ENCODE peak calls at places on chromosomes 5 and 9, in nine cellular contexts. One of them, this sample, is unnamed.

GRCh38 chr9:127523312-127523851 is 72.1 kb downstream of the LRSAM1 start:
- DNase-seq in left colon: no peak
- DNase-seq in BJ: no peak
- DNase-seq in astrocyte: no peak
- DNase-seq in bronchial epithelial cell: peak; percentile 46
- DNase-seq in GM23248: peak; percentile 49
- DNase-seq in amygdala: no peak
- DNase-seq in H9: no peak
- DNase-seq in activated CD4-positive, alpha-beta T cell treated with anti-CD3 and anti-CD28 coated beads, Interleukin-2, amount 50 U/mL, for 1 hour: no peak
- DNase-seq in this sample: no peak

GRCh38 chr9:70561111-70561510 is 146.7 kb upstream of the KLF9 start:
- DNase-seq in left colon: no peak
- DNase-seq in BJ: no peak
- DNase-seq in astrocyte: no peak
- DNase-seq in bronchial epithelial cell: no peak
- DNase-seq in GM23248: no peak
- DNase-seq in amygdala: no peak
- DNase-seq in H9: no peak
- DNase-seq in activated CD4-positive, alpha-beta T cell treated with anti-CD3 and anti-CD28 coated beads, Interleukin-2, amount 50 U/mL, for 1 hour: no peak
- DNase-seq in this sample: no peak

GRCh38 chr5:141742866-141743651 is 61.0 kb upstream of the ARAP3 start:
- DNase-seq in left colon: no peak
- DNase-seq in BJ: no peak
- DNase-seq in astrocyte: peak; percentile 18
- DNase-seq in bronchial epithelial cell: peak; percentile 27
- DNase-seq in GM23248: peak; percentile 60
- DNase-seq in amygdala: no peak
- DNase-seq in H9: peak; percentile 79
- DNase-seq in activated CD4-positive, alpha-beta T cell treated with anti-CD3 and anti-CD28 coated beads, Interleukin-2, amount 50 U/mL, for 1 hour: no peak
- DNase-seq in this sample: peak; percentile 82

GRCh38 chr9:82600536-82601271 is 462.2 kb downstream of the RASEF start:
- DNase-seq in left colon: no peak
- DNase-seq in BJ: no peak
- DNase-seq in astrocyte: no peak
- DNase-seq in bronchial epithelial cell: no peak
- DNase-seq in GM23248: no peak
- DNase-seq in amygdala: no peak
- DNase-seq in H9: no peak
- DNase-seq in activated CD4-positive, alpha-beta T cell treated with anti-CD3 and anti-CD28 coated beads, Interleukin-2, amount 50 U/mL, for 1 hour: no peak
- DNase-seq in this sample: no peak

GRCh38 chr5:1386274-1386717 is 41.4 kb upstream of the CLPTM1L start:
- DNase-seq in left colon: peak; percentile 55
- DNase-seq in BJ: no peak
- DNase-seq in astrocyte: peak; percentile 8
- DNase-seq in bronchial epithelial cell: peak; percentile 3
- DNase-seq in GM23248: peak; percentile 60
- DNase-seq in amygdala: no peak
- DNase-seq in H9: peak; percentile 69
- DNase-seq in activated CD4-positive, alpha-beta T cell treated with anti-CD3 and anti-CD28 coated beads, Interleukin-2, amount 50 U/mL, for 1 hour: peak; percentile 76
- DNase-seq in this sample: peak; percentile 88

GRCh38 chr5:31186672-31187267 is 6.7 kb upstream of the CDH6 start:
- DNase-seq in left colon: no peak
- DNase-seq in BJ: no peak
- DNase-seq in astrocyte: no peak
- DNase-seq in bronchial epithelial cell: peak; percentile 54
- DNase-seq in GM23248: peak; percentile 61
- DNase-seq in amygdala: no peak
- DNase-seq in H9: no peak
- DNase-seq in activated CD4-positive, alpha-beta T cell treated with anti-CD3 and anti-CD28 coated beads, Interleukin-2, amount 50 U/mL, for 1 hour: no peak
- DNase-seq in this sample: no peak

GRCh38 chr5:148979104-148979723 is 83.6 kb downstream of the SH3TC2 start:
- DNase-seq in left colon: peak; percentile 40
- DNase-seq in BJ: no peak
- DNase-seq in astrocyte: no peak
- DNase-seq in bronchial epithelial cell: peak; percentile 88
- DNase-seq in GM23248: peak; percentile 42
- DNase-seq in amygdala: no peak
- DNase-seq in H9: no peak
- DNase-seq in activated CD4-positive, alpha-beta T cell treated with anti-CD3 and anti-CD28 coated beads, Interleukin-2, amount 50 U/mL, for 1 hour: no peak
- DNase-seq in this sample: no peak

GRCh38 chr9:21434202-21435014 is 5.8 kb upstream of the IFNA1 start:
- DNase-seq in left colon: no peak
- DNase-seq in BJ: no peak
- DNase-seq in astrocyte: peak; percentile 49
- DNase-seq in bronchial epithelial cell: peak; percentile 70
- DNase-seq in GM23248: peak; percentile 93
- DNase-seq in amygdala: peak; percentile 4
- DNase-seq in H9: no peak
- DNase-seq in activated CD4-positive, alpha-beta T cell treated with anti-CD3 and anti-CD28 coated beads, Interleukin-2, amount 50 U/mL, for 1 hour: peak; percentile 33
- DNase-seq in this sample: peak; percentile 25

GRCh38 chr5:81232449-81233079 is 558 bp upstream of the CKMT2 start:
- DNase-seq in left colon: peak; percentile 37
- DNase-seq in BJ: peak; percentile 4
- DNase-seq in astrocyte: no peak
- DNase-seq in bronchial epithelial cell: no peak
- DNase-seq in GM23248: peak; percentile 10
- DNase-seq in amygdala: no peak
- DNase-seq in H9: peak; percentile 38
- DNase-seq in activated CD4-positive, alpha-beta T cell treated with anti-CD3 and anti-CD28 coated beads, Interleukin-2, amount 50 U/mL, for 1 hour: no peak
- DNase-seq in this sample: no peak

GRCh38 chr9:130478731-130479575 is 34.2 kb downstream of the ASS1 start:
- DNase-seq in left colon: no peak
- DNase-seq in BJ: no peak
- DNase-seq in astrocyte: no peak
- DNase-seq in bronchial epithelial cell: no peak
- DNase-seq in GM23248: no peak
- DNase-seq in amygdala: no peak
- DNase-seq in H9: no peak
- DNase-seq in activated CD4-positive, alpha-beta T cell treated with anti-CD3 and anti-CD28 coated beads, Interleukin-2, amount 50 U/mL, for 1 hour: no peak
- DNase-seq in this sample: no peak

GRCh38 chr9:110432253-110432652 is 94.6 kb upstream of the TXNDC8 start:
- DNase-seq in left colon: no peak
- DNase-seq in BJ: no peak
- DNase-seq in astrocyte: peak; percentile 70
- DNase-seq in bronchial epithelial cell: no peak
- DNase-seq in GM23248: peak; percentile 89
- DNase-seq in amygdala: no peak
- DNase-seq in H9: no peak
- DNase-seq in activated CD4-positive, alpha-beta T cell treated with anti-CD3 and anti-CD28 coated beads, Interleukin-2, amount 50 U/mL, for 1 hour: no peak
- DNase-seq in this sample: no peak

GRCh38 chr5:151078490-151079262 is 2.2 kb downstream of the TNIP1 start:
- DNase-seq in left colon: no peak
- DNase-seq in BJ: no peak
- DNase-seq in astrocyte: no peak
- DNase-seq in bronchial epithelial cell: no peak
- DNase-seq in GM23248: no peak
- DNase-seq in amygdala: no peak
- DNase-seq in H9: no peak
- DNase-seq in activated CD4-positive, alpha-beta T cell treated with anti-CD3 and anti-CD28 coated beads, Interleukin-2, amount 50 U/mL, for 1 hour: peak; percentile 58
- DNase-seq in this sample: peak; percentile 56

GRCh38 chr5:71719092-71719964 is at the start of gene CARTPT:
- DNase-seq in left colon: no peak
- DNase-seq in BJ: no peak
- DNase-seq in astrocyte: peak; percentile 3
- DNase-seq in bronchial epithelial cell: no peak
- DNase-seq in GM23248: peak; percentile 30
- DNase-seq in amygdala: no peak
- DNase-seq in H9: peak; percentile 79
- DNase-seq in activated CD4-positive, alpha-beta T cell treated with anti-CD3 and anti-CD28 coated beads, Interleukin-2, amount 50 U/mL, for 1 hour: no peak
- DNase-seq in this sample: no peak

GRCh38 chr9:14066815-14067214 is 247.1 kb downstream of the NFIB start:
- DNase-seq in left colon: no peak
- DNase-seq in BJ: no peak
- DNase-seq in astrocyte: no peak
- DNase-seq in bronchial epithelial cell: peak; percentile 55
- DNase-seq in GM23248: no peak
- DNase-seq in amygdala: no peak
- DNase-seq in H9: no peak
- DNase-seq in activated CD4-positive, alpha-beta T cell treated with anti-CD3 and anti-CD28 coated beads, Interleukin-2, amount 50 U/mL, for 1 hour: no peak
- DNase-seq in this sample: no peak

GRCh38 chr5:180467028-180467427 is 27.2 kb upstream of the CNOT6 start:
- DNase-seq in left colon: peak; percentile 82
- DNase-seq in BJ: no peak
- DNase-seq in astrocyte: peak; percentile 35
- DNase-seq in bronchial epithelial cell: peak; percentile 34
- DNase-seq in GM23248: peak; percentile 58
- DNase-seq in amygdala: no peak
- DNase-seq in H9: no peak
- DNase-seq in activated CD4-positive, alpha-beta T cell treated with anti-CD3 and anti-CD28 coated beads, Interleukin-2, amount 50 U/mL, for 1 hour: no peak
- DNase-seq in this sample: no peak